ENCODE peak calls at places on chromosomes 5 and 9, in eight cellular contexts. A is BE2C; D is NCI-H446 treated with DMSO at 0.1 percent for 48 hours; P is naive thymus-derived CD8-positive, alpha-beta T cell; E is nephron progenitor cell; N is HT-29; Q is NCI-H69; Z is bronchial epithelial cell. X is an unnamed sample.

GRCh38 chr5:523658-524441 is 399 bp downstream of the SLC9A3 start:
- DNase-seq in Q (no peak), E (peak), N (no peak), A (no peak), Z (no peak), D (no peak), P (no peak), X (no peak)

GRCh38 chr9:15606667-15607472 is 54.0 kb downstream of the CCDC171 start:
- DNase-seq in P (no peak), N (peak), A (no peak), D (peak), Z (peak), Q (peak), E (no peak), X (no peak)

GRCh38 chr9:75142208-75142607 is 53.9 kb downstream of the OSTF1 start:
- DNase-seq in P (no peak), E (no peak), N (no peak), Z (no peak), Q (no peak), A (no peak), D (no peak), X (no peak)

GRCh38 chr9:22654833-22655232 is 208.2 kb downstream of the DMRTA1 start:
- DNase-seq in E (no peak), D (no peak), Q (no peak), P (no peak), A (no peak), Z (no peak), N (no peak), X (no peak)

GRCh38 chr5:120446068-120446492 is 18.0 kb upstream of the PRR16 start:
- DNase-seq in Q (no peak), E (no peak), A (no peak), D (no peak), P (no peak), Z (peak), N (no peak), X (no peak)

GRCh38 chr5:115471674-115472073 is 72.9 kb downstream of the FEM1C start:
- DNase-seq in E (no peak), P (no peak), A (no peak), N (no peak), Q (peak), D (peak), Z (no peak), X (no peak)

GRCh38 chr5:38776494-38776893 is 69.3 kb upstream of the OSMR start:
- DNase-seq in Q (no peak), E (no peak), N (no peak), Z (no peak), A (no peak), D (no peak), P (no peak), X (no peak)

GRCh38 chr5:143314664-143315063 is 88.8 kb downstream of the NR3C1 start:
- DNase-seq in A (no peak), D (peak), Q (no peak), E (no peak), N (no peak), P (no peak), Z (peak), X (no peak)

GRCh38 chr9:128254855-128255759 is 20.7 kb downstream of the GOLGA2 start:
- DNase-seq in D (no peak), A (peak), Z (no peak), N (peak), E (peak), P (peak), Q (peak), X (peak)

GRCh38 chr5:87735918-87736317 is 323.2 kb upstream of the CCNH start:
- DNase-seq in D (no peak), E (no peak), Z (peak), A (no peak), Q (peak), N (no peak), P (no peak), X (no peak)

GRCh38 chr5:31866166-31866565 is 227.2 kb downstream of the PDZD2 start:
- DNase-seq in Q (no peak), P (no peak), D (no peak), N (no peak), A (no peak), Z (no peak), E (no peak), X (no peak)

GRCh38 chr9:113879906-113880305 is 3.8 kb downstream of the ZNF618 start:
- DNase-seq in A (no peak), Q (no peak), Z (no peak), N (no peak), E (no peak), D (no peak), P (no peak), X (no peak)

GRCh38 chr9:18238752-18239151 is 235.2 kb upstream of the ADAMTSL1 start:
- DNase-seq in P (no peak), N (peak), D (no peak), E (no peak), A (no peak), Z (peak), Q (no peak), X (no peak)

GRCh38 chr9:35042081-35042604 is 30.3 kb downstream of the VCP start:
- DNase-seq in A (no peak), Z (peak), Q (no peak), D (no peak), E (no peak), N (no peak), P (no peak), X (no peak)

GRCh38 chr9:4573634-4574391 is 83.5 kb downstream of the SLC1A1 start:
- DNase-seq in E (no peak), D (no peak), Z (no peak), P (no peak), Q (peak), A (no peak), N (no peak), X (no peak)

GRCh38 chr5:88824892-88825781 is 57.8 kb downstream of the MEF2C start:
- DNase-seq in N (peak), D (peak), E (no peak), P (no peak), Z (peak), Q (peak), A (no peak), X (no peak)

GRCh38 chr9:134434896-134435506 is 108.7 kb downstream of the RXRA start:
- DNase-seq in A (peak), E (no peak), Q (peak), N (peak), D (peak), P (no peak), Z (peak), X (no peak)

GRCh38 chr5:59745422-59745863 is 148.1 kb downstream of the PDE4D start:
- DNase-seq in E (no peak), P (no peak), Z (peak), A (no peak), D (peak), N (no peak), Q (peak), X (no peak)

GRCh38 chr9:88706193-88707112 is 171.5 kb downstream of the NXNL2 start:
- DNase-seq in N (no peak), A (peak), P (no peak), Q (no peak), Z (no peak), D (no peak), E (peak), X (no peak)

GRCh38 chr5:151195622-151196021 is 28.3 kb downstream of the CCDC69 start:
- DNase-seq in E (no peak), P (no peak), Z (no peak), A (no peak), N (no peak), Q (no peak), D (no peak), X (no peak)

GRCh38 chr9:124342946-124343485 is 72.2 kb downstream of the PSMB7 start:
- DNase-seq in D (peak), Z (peak), A (peak), N (no peak), Q (peak), P (no peak), E (peak), X (no peak)